ENCODE peak calls at places on chromosomes 3 and 15, in four cellular contexts. W, H, V and O are unnamed samples. For H3K9me3, the result is how much of the 10 kb centered on the place peaks cover.

GRCh38 chr3:140384028-140384771 is 293.7 kb upstream of the TRIM42 start:
- DNase-seq in W (no peak), H (no peak), V (no peak), O (no peak)

GRCh38 chr3:64266983-64267382 is 41.7 kb upstream of the PRICKLE2 start:
- DNase-seq in W (no peak), H (no peak), V (peak), O (no peak)

GRCh38 chr3:135930243-135930642 is 35.3 kb upstream of the PPP2R3A start:
- DNase-seq in W (no peak), H (no peak), V (no peak), O (no peak)

GRCh38 chr3:4398906-4399305 is 68.2 kb downstream of the SUMF1 start:
- DNase-seq in W (no peak), H (no peak), V (no peak), O (no peak)

GRCh38 chr15:33846151-33846550 is 122.1 kb upstream of the CHRM5 start:
- DNase-seq in W (no peak), H (no peak), V (no peak), O (no peak)

GRCh38 chr15:100330221-100330620 is 11.6 kb downstream of the ADAMTS17 start:
- DNase-seq in W (no peak), H (no peak), V (no peak), O (peak)

GRCh38 chr3:177335728-177336127 is 138.4 kb upstream of the TBL1XR1 start:
- DNase-seq in W (no peak), H (no peak), V (no peak), O (no peak)

GRCh38 chr3:172159962-172160538 is 120.7 kb downstream of the FNDC3B start:
- DNase-seq in W (peak), H (no peak), V (no peak), O (no peak)

GRCh38 chr3:142211034-142211433 is 14.4 kb downstream of the GK5 start:
- DNase-seq in W (peak), H (no peak), V (no peak), O (peak)

GRCh38 chr3:154022603-154023002 is 98.6 kb upstream of the ARHGEF26 start:
- DNase-seq in W (no peak), H (no peak), V (no peak), O (no peak)

GRCh38 chr3:8742921-8743605 is 9.5 kb downstream of the CAV3 start:
- DNase-seq in W (no peak), H (no peak), V (peak), O (no peak)

GRCh38 chr3:165346503-165346902 is 150.3 kb upstream of the SLITRK3 start:
- DNase-seq in W (peak), H (no peak), V (no peak), O (no peak)

GRCh38 chr3:80994085-80994665 is 767.3 kb downstream of the GBE1 start:
- DNase-seq in W (no peak), H (no peak), V (no peak), O (no peak)

GRCh38 chr3:100316656-100317069 is 17.9 kb upstream of the NIT2 start:
- DNase-seq in W (peak), H (no peak), V (no peak), O (peak)

GRCh38 chr3:161171639-161172552 is 49.2 kb upstream of the NMD3 start:
- DNase-seq in W (peak), H (no peak), V (no peak), O (no peak)

GRCh38 chr15:69298697-69299441 is at the start of gene PAQR5:
- DNase-seq in W (peak), H (no peak), V (peak), O (no peak)

GRCh38 chr15:75720787-75721461 is 8.3 kb upstream of the CSPG4 start:
- DNase-seq in W (peak), H (no peak), V (peak), O (peak)

GRCh38 chr15:82018201-82018600 is 27.6 kb downstream of the MEX3B start:
- DNase-seq in W (no peak), H (no peak), V (no peak), O (no peak)

GRCh38 chr3:46867550-46867898 is 4.3 kb upstream of the MYL3 start:
- DNase-seq in W (no peak), H (no peak), V (peak), O (no peak)
- H2AFZ ChIP-seq in W (no peak), H (no peak), V (peak), O (no peak)

DNA sequence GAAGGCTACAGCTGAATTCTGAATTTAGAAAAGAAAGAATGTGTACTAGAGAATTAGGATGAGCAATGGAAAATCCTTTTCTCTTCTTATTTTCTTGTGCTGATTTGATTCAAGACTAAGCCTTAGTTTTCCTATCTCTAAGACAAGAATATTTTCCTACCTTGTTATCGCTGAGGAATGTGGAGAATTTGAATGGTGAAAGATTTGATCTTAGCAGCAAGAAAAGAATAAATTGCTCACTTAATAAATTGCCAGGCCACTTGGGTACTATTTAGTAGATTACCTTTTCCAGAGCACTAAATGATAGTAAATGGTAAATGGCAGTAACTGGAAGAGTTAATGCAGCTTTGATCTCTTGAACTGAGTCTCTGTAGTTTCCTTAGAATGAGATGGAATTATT is 145.7 kb upstream of the MEIS2 start:
- DNase-seq in W (no peak), H (no peak), V (no peak), O (no peak)
- H3K4me2 ChIP-seq in W (peak), H (no peak), V (no peak), O (no peak)

GRCh38 chr15:25242957-25243799 is 195.6 kb downstream of the UBE3A start:
- DNase-seq in W (no peak), H (no peak), V (peak), O (no peak)

GRCh38 chr15:25246641-25247417 is 192.0 kb downstream of the UBE3A start:
- DNase-seq in W (no peak), H (no peak), V (peak), O (no peak)

GRCh38 chr15:25243800-25244097 is 195.1 kb downstream of the UBE3A start:
- DNase-seq in W (no peak), H (no peak), V (no peak), O (no peak)

GRCh38 chr15:25245801-25246622 is 192.8 kb downstream of the UBE3A start:
- DNase-seq in W (no peak), H (no peak), V (peak), O (no peak)

DNA sequence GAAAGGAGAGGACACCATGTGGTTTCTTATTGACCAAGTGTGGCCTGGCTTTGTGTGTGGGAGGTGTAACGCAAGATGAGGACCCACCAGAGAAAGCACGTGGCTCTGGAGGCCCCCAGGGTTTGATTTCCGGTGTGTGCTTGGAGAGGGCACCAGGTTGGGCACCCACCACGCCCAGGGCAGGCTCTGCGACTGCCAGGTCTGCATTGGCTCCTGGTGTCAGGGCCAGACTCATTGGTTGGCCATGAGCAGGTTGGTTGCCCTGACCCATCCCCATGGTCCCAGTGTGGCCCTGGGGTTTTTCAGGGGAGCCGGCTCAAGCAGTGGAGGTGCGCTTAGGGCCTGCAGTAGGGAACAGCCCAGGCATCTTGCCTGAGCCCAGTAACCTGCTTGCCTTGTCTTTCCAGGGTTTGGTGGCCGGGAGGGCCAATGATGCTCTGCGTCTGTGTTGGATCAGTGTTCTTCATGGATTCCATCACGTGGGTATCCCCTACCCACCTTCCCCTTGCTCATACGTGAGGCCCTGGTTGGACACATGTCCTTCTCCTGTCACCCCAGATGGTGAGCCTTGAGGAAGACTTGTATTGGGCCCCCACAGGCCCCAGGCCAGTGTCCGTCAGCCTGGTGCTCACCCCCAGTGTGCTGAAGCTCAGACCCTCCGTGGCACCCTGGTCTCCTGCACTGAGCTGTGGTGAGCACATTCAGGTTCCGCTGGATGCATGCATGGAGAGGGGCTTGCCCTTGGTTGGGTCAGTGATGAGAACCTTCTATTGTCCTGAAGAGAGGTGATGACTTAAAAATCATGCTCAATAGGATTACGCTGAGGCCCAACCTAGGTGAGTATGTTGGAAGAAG is 193.9 kb downstream of the UBE3A start:
- DNase-seq in W (no peak), H (no peak), V (peak), O (no peak)
- H3K9me3 ChIP-seq in W (under half), H (under half), V (under half), O (under half)

DNA sequence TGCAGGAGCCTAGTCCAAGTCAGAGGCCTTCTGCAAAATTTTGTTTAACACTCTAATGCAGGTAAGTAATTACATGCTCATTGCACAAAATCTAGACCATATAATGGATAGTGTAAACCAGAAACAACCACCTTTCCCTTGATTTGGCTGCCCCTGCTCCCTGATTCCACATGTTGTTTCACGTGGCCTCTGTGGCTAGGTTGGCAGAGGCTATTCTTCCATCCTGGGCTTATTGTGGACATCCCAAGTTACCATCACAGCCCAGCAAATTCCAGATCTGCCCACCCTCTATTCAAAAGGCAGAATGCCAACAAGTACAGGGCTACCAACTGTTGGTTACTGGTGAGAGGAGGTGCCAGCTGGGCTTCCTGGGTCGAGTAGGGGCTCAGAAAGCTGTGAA is 794.5 kb upstream of the GRM7 start:
- DNase-seq in W (no peak), H (no peak), V (peak), O (no peak)
- H2AFZ ChIP-seq in W (no peak), H (no peak), V (no peak), O (no peak)